ENCODE peak calls at places on chromosomes 4 and X, in nine cellular contexts. Q, Y, E, G, O, P, V, T and S are unnamed samples. For H3K27me3, the result is how much of the 10 kb centered on the place peaks cover.

GRCh38 chrX:31480696-31481095 is 408.9 kb upstream of the FTHL17 start:
- DNase-seq in Q (no peak), Y (no peak), E (no peak), G (no peak), O (no peak), P (no peak), V (no peak), T (no peak), S (no peak)

GRCh38 chr4:48578132-48578964 is 88.3 kb downstream of the ZAR1 start:
- DNase-seq in Q (no peak), Y (no peak), E (peak), G (peak), O (peak), P (peak), V (peak), T (peak), S (peak)

GRCh38 chr4:121811122-121811521 is 10.0 kb downstream of the EXOSC9 start:
- DNase-seq in Q (no peak), Y (no peak), E (no peak), G (no peak), O (no peak), P (no peak), V (no peak), T (no peak), S (no peak)

GRCh38 chrX:100979881-100980607 is 10.5 kb downstream of the ARL13A start:
- DNase-seq in Q (no peak), Y (no peak), E (peak), G (no peak), O (no peak), P (no peak), V (no peak), T (no peak), S (no peak)

GRCh38 chr4:168309781-168310180 is 8.8 kb downstream of the DDX60 start:
- DNase-seq in Q (no peak), Y (no peak), E (no peak), G (no peak), O (no peak), P (peak), V (no peak), T (no peak), S (no peak)

GRCh38 chr4:42654606-42655005 is 2.3 kb downstream of the ATP8A1 start:
- DNase-seq in Q (no peak), Y (no peak), E (peak), G (no peak), O (no peak), P (peak), V (no peak), T (no peak), S (no peak)

GRCh38 chr4:128768373-128768996 is 41.0 kb upstream of the JADE1 start:
- DNase-seq in Q (no peak), Y (no peak), E (no peak), G (no peak), O (no peak), P (no peak), V (no peak), T (no peak), S (no peak)

GRCh38 chr4:186808635-186809018 is 85.0 kb upstream of the FAT1 start:
- DNase-seq in Q (no peak), Y (no peak), E (peak), G (no peak), O (no peak), P (no peak), V (no peak), T (no peak), S (no peak)

GRCh38 chrX:16870861-16871584 is 861 bp upstream of the RBBP7 start:
- DNase-seq in Q (peak), Y (peak), E (no peak), G (peak), O (no peak), P (peak), V (peak), T (no peak), S (no peak)

GRCh38 chr4:190020790-190021717 is 6.0 kb downstream of the FRG2 start:
- DNase-seq in Q (peak), Y (no peak), E (peak), G (peak), O (peak), P (no peak), V (peak), T (no peak), S (no peak)

GRCh38 chr4:109846395-109847098 is 1.4 kb upstream of the LRIT3 start:
- DNase-seq in Q (no peak), Y (no peak), E (no peak), G (no peak), O (no peak), P (peak), V (no peak), T (no peak), S (no peak)

GRCh38 chrX:50697691-50698090 is 116.3 kb downstream of the SHROOM4 start:
- DNase-seq in Q (no peak), Y (no peak), E (peak), G (no peak), O (no peak), P (peak), V (no peak), T (no peak), S (no peak)

GRCh38 chrX:147920161-147920666 is 8.5 kb downstream of the FMR1 start:
- DNase-seq in Q (no peak), Y (no peak), E (no peak), G (no peak), O (no peak), P (no peak), V (no peak), T (no peak), S (no peak)

GRCh38 chr4:25172964-25173917 is 13.0 kb upstream of the SEPSECS start:
- DNase-seq in Q (no peak), Y (no peak), E (peak), G (no peak), O (peak), P (peak), V (no peak), T (no peak), S (no peak)

GRCh38 chr4:6008766-6009385 is 9.4 kb downstream of the C4orf50 start:
- DNase-seq in Q (no peak), Y (no peak), E (no peak), G (no peak), O (no peak), P (no peak), V (no peak), T (no peak), S (no peak)

GRCh38 chrX:103792916-103793540 is 16.4 kb downstream of the PLP1 start:
- DNase-seq in Q (no peak), Y (no peak), E (peak), G (no peak), O (no peak), P (no peak), V (no peak), T (no peak), S (no peak)

GRCh38 chr4:110165382-110166285 is 32.8 kb downstream of the ELOVL6 start:
- DNase-seq in Q (no peak), Y (no peak), E (peak), G (peak), O (no peak), P (peak), V (peak), T (no peak), S (no peak)

GRCh38 chrX:46029777-46030176 is 515.4 kb downstream of the ZNF674 start:
- DNase-seq in Q (no peak), Y (no peak), E (peak), G (no peak), O (no peak), P (no peak), V (no peak), T (no peak), S (no peak)

GRCh38 chrX:42175843-42176242 is 252.5 kb upstream of the CASK start:
- DNase-seq in Q (no peak), Y (no peak), E (no peak), G (no peak), O (no peak), P (no peak), V (no peak), T (no peak), S (no peak)

GRCh38 chr4:40840985-40841571 is 91.3 kb downstream of the NSUN7 start:
- DNase-seq in Q (peak), Y (peak), E (peak), G (peak), O (peak), P (peak), V (peak), T (peak), S (peak)

GRCh38 chr4:118224239-118224829 is 128.5 kb downstream of the PRSS12 start:
- DNase-seq in Q (no peak), Y (no peak), E (peak), G (peak), O (no peak), P (peak), V (no peak), T (no peak), S (no peak)

GRCh38 chrX:86348669-86349068 is 200.4 kb downstream of the DACH2 start:
- DNase-seq in Q (no peak), Y (no peak), E (no peak), G (peak), O (no peak), P (no peak), V (no peak), T (no peak), S (no peak)

GRCh38 chrX:129586446-129586845 is 46.4 kb downstream of the OCRL start:
- DNase-seq in Q (no peak), Y (no peak), E (no peak), G (no peak), O (no peak), P (no peak), V (no peak), T (no peak), S (no peak)

GRCh38 chr4:29900336-29900735 is 819.8 kb upstream of the PCDH7 start:
- DNase-seq in Q (no peak), Y (no peak), E (peak), G (no peak), O (no peak), P (no peak), V (no peak), T (no peak), S (no peak)

GRCh38 chrX:23334871-23335599 is 386 bp downstream of the PTCHD1 start:
- DNase-seq in Q (no peak), Y (no peak), E (no peak), G (peak), O (no peak), P (no peak), V (no peak), T (no peak), S (peak)

GRCh38 chrX:72020788-72021187 is 110.1 kb downstream of the NHSL2 start:
- DNase-seq in Q (no peak), Y (no peak), E (no peak), G (no peak), O (no peak), P (no peak), V (no peak), T (no peak), S (peak)

GRCh38 chrX:53048169-53049126 is at the start of gene GPR173:
- DNase-seq in Q (peak), Y (peak), E (no peak), G (peak), O (no peak), P (peak), V (peak), T (peak), S (no peak)

GRCh38 chr4:111268769-111269414 is 646.0 kb upstream of the PITX2 start:
- DNase-seq in Q (no peak), Y (no peak), E (no peak), G (no peak), O (no peak), P (peak), V (no peak), T (no peak), S (peak)

GRCh38 chr4:89036535-89036934 is 20.4 kb downstream of the FAM13A start:
- DNase-seq in Q (no peak), Y (no peak), E (no peak), G (no peak), O (no peak), P (no peak), V (no peak), T (no peak), S (no peak)

GRCh38 chr4:36399762-36400353 is 118.4 kb downstream of the DTHD1 start:
- DNase-seq in Q (no peak), Y (no peak), E (no peak), G (peak), O (no peak), P (peak), V (no peak), T (no peak), S (peak)

GRCh38 chr4:39975488-39976089 is 2.1 kb downstream of the PDS5A start:
- DNase-seq in Q (no peak), Y (no peak), E (peak), G (no peak), O (no peak), P (no peak), V (no peak), T (no peak), S (no peak)

GRCh38 chr4:24922988-24923387 is 10.1 kb upstream of the CCDC149 start:
- DNase-seq in Q (no peak), Y (no peak), E (no peak), G (no peak), O (no peak), P (no peak), V (no peak), T (no peak), S (no peak)

GRCh38 chr4:41538887-41539498 is 1.0 kb downstream of the LIMCH1 start:
- DNase-seq in Q (no peak), Y (peak), E (peak), G (no peak), O (no peak), P (peak), V (no peak), T (no peak), S (no peak)

GRCh38 chr4:40594261-40595178 is 35.1 kb downstream of the RBM47 start:
- DNase-seq in Q (no peak), Y (no peak), E (peak), G (no peak), O (no peak), P (no peak), V (no peak), T (no peak), S (no peak)

GRCh38 chrX:69066021-69066757 is 99.1 kb downstream of the PJA1 start:
- DNase-seq in Q (no peak), Y (no peak), E (no peak), G (no peak), O (no peak), P (no peak), V (no peak), T (no peak), S (no peak)

GRCh38 chrX:69063486-69063885 is 101.8 kb downstream of the PJA1 start:
- DNase-seq in Q (no peak), Y (no peak), E (no peak), G (no peak), O (peak), P (no peak), V (no peak), T (no peak), S (no peak)

GRCh38 chrX:69065451-69065850 is 99.8 kb downstream of the PJA1 start:
- DNase-seq in Q (no peak), Y (no peak), E (peak), G (no peak), O (peak), P (no peak), V (no peak), T (no peak), S (no peak)

GRCh38 chrX:69062493-69062892 is 102.8 kb downstream of the PJA1 start:
- DNase-seq in Q (no peak), Y (no peak), E (no peak), G (no peak), O (peak), P (no peak), V (no peak), T (no peak), S (no peak)

DNA sequence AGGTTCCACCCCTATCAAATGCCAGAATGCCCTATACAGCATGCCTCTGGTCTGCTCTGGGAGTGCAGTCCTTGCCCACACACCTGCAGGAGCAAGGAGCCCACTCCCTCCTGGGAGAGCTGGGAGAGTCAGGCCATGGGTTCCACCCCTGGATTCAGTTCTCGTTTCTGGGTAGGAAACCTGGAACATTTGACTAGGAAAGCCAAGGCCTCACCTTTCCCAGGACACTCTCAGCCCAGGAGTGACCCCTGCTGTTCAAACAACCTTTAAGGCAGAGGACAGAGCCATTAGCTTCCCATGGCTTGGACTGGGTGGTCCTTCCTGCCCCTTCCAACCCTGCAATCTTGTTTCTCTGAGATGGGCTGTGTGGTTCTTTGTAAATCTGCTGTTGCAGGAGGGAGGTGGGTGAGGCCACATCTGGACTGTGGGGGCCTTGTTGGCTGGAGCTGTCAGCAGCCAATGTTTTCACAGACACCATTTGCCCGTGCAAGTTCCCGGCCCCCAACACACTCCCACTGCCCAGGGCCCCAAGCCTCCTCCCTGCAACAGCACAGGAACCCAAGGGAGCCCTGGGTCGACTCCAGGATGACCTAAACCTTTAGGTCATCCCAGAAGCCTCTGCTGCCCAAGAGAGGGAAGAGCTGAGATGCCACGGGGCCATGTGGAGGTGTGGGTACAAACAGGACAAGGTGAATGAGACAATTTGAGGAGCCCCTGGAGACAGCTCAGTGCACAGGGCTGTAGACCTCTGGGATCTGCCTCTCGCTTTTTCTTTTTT is 104.4 kb downstream of the PJA1 start:
- DNase-seq in Q (no peak), Y (peak), E (peak), G (peak), O (peak), P (peak), V (no peak), T (peak), S (no peak)
- TF ChIP-seq CTCF in Q (peak), Y (peak), E (peak), G (peak), O (peak), P (peak), V (peak), T (no peak), S (peak)

DNA sequence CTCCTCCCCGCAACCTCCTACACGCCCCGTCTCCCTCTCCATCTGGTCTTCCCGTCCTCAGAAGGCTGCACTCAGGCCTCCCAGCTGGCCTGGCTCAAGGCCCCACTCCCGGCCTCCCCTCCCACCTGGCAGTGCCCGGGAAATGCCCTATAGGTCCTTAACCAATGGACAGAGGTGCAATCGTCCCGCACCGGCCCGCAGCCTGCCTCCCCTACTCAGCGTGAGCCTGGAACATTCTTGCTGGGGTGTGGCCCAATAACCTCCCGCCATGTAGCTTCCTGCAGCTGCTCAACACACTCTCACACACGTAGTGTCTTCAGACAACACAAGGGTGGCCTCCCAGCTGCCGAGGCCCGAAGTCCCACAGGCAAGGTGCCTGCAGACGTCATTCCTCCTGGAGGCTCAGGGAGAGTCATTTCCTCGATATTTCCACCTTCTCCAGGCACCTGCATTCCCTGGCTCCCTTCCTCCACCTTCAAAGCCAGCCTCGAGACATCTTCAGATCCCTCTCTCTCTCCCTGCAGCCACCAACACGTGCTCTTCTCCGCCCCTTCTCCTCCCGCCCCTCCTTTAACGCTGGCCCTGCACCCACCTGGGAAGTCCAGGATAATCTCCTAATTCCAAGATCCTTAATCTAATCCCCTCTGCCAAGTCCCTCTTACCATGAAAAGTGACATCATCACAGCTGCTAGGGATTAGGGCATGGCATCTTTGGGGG is 56.2 kb downstream of the ADRA2C start:
- DNase-seq in Q (peak), Y (no peak), E (no peak), G (no peak), O (no peak), P (no peak), V (no peak), T (no peak), S (no peak)
- H3K27me3 ChIP-seq in Q (under half), Y (under half), E (under half), G (under half), O (under half), P (under half), V (under half), T (under half), S (under half)

DNA sequence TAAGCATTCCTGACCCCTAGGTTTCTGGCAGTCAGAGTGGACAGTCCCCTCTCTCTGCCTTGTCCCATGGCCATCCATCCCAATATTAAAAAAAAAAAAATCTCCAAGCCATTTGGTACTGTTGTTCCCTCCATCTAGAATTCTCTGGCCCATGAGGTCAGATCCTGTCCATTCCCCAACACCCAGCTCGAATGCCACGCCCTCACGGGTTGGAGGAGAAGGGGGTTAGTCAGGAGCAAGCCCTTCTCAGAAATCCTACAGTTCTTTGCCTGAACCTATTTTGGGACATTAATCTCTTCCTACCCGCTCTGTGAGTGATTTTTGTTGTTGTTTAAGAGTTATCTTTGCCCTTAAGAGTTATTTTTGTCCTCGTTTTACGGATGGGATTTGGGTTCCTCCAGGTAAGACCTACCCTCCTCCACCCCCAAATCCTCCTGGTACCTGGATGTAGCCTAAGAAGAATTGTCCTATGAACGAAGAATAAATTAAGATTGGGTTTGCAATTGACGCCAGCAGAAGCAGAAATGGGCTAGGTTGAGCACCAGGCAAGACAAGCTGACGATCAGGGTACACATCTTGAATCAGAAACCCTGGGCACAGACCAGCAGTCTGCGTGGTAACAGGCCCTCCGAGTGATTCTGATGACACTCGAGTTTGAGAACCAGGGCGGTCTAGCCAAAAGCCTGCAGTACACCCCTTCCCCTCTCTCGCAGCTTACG is 977 bp downstream of the RNF175 start:
- DNase-seq in Q (no peak), Y (no peak), E (no peak), G (no peak), O (no peak), P (no peak), V (no peak), T (no peak), S (no peak)
- H3K4me3 ChIP-seq in Q (peak), Y (peak), E (peak), G (peak), O (peak), P (no peak), V (peak), T (peak), S (no peak)

DNA sequence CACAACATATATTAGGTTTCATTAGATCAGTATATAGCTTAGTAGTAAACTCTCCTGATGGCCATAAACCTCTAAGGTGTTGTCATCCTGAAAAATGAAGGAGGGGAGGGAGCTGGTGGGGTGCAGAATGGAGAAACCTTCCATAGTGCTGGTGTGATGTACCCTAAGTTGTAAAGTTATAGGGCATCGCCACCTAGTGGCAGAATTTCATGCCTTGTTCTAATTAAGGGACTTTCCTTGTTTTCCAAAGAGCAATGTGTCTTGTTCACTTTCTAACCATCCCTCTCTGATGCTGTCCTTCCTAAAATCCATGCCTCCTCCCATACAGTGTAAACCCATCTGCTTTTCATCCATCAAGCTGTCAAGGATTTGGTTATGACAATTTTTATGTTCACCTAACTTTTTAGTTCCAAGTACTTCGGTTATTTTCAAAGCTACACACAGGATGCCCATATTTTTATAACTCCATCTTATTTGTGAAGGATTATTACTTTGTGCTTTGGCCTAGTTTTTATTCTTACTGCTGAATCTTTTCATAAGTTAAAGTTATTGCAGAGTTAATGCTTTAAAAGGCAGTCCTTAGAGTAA is 4.5 kb downstream of the NBDY start:
- DNase-seq in Q (no peak), Y (no peak), E (peak), G (peak), O (peak), P (peak), V (peak), T (peak), S (no peak)
- TF ChIP-seq CTCF in Q (peak), Y (peak), E (peak), G (peak), O (peak), P (peak), V (peak), T (peak), S (peak)